ENCODE peak calls at places on chromosomes 1 and 21, in eight cellular contexts. One of them, this sample, is unnamed. For H3K4me1 and H3K36me3, the result is how much of the 10 kb centered on the place peaks cover.

GRCh38 chr21:34284613-34285160 is 79.1 kb upstream of the KCNE2 start:
- DNase-seq in fibroblast of lung: no peak
- DNase-seq in stomach: no peak
- DNase-seq in Peyer's patch: no peak
- DNase-seq in neuronal stem cell: no peak
- DNase-seq in right lobe of liver: no peak
- DNase-seq in hepatocyte: no peak
- DNase-seq in heart right ventricle: no peak
- DNase-seq in this sample: no peak

GRCh38 chr1:53025034-53025777 is 36.8 kb upstream of the PODN start:
- DNase-seq in heart right ventricle: peak
- DNase-seq in stomach: no peak
- DNase-seq in fibroblast of lung: peak
- DNase-seq in hepatocyte: peak
- DNase-seq in right lobe of liver: peak
- DNase-seq in Peyer's patch: no peak
- DNase-seq in neuronal stem cell: no peak
- DNase-seq in this sample: no peak

GRCh38 chr1:30668546-30669327 is 54.6 kb downstream of the MATN1 start:
- DNase-seq in fibroblast of lung: peak
- DNase-seq in hepatocyte: no peak
- DNase-seq in heart right ventricle: no peak
- DNase-seq in neuronal stem cell: no peak
- DNase-seq in Peyer's patch: no peak
- DNase-seq in stomach: no peak
- DNase-seq in right lobe of liver: no peak
- DNase-seq in this sample: no peak

GRCh38 chr1:166675213-166675612 is 164.1 kb upstream of the POGK start:
- DNase-seq in Peyer's patch: no peak
- DNase-seq in neuronal stem cell: no peak
- DNase-seq in right lobe of liver: no peak
- DNase-seq in fibroblast of lung: no peak
- DNase-seq in stomach: no peak
- DNase-seq in heart right ventricle: no peak
- DNase-seq in hepatocyte: no peak
- DNase-seq in this sample: no peak

GRCh38 chr1:1171551-1172340 is 1.9 kb upstream of the TTLL10 start:
- DNase-seq in right lobe of liver: peak
- DNase-seq in heart right ventricle: no peak
- DNase-seq in Peyer's patch: peak
- DNase-seq in stomach: no peak
- DNase-seq in fibroblast of lung: no peak
- DNase-seq in hepatocyte: no peak
- DNase-seq in neuronal stem cell: no peak
- DNase-seq in this sample: no peak

GRCh38 chr1:205444931-205445652 is 10.8 kb downstream of the BLACAT1 start:
- DNase-seq in stomach: peak
- DNase-seq in heart right ventricle: peak
- DNase-seq in hepatocyte: no peak
- DNase-seq in fibroblast of lung: no peak
- DNase-seq in right lobe of liver: no peak
- DNase-seq in neuronal stem cell: peak
- DNase-seq in Peyer's patch: no peak
- DNase-seq in this sample: no peak

GRCh38 chr21:46154155-46154954 is 1.0 kb downstream of the FTCD start:
- DNase-seq in fibroblast of lung: no peak
- DNase-seq in Peyer's patch: no peak
- DNase-seq in hepatocyte: peak
- DNase-seq in neuronal stem cell: no peak
- DNase-seq in heart right ventricle: no peak
- DNase-seq in stomach: peak
- DNase-seq in right lobe of liver: peak
- DNase-seq in this sample: no peak

GRCh38 chr1:188228623-188229022 is 1399.9 kb downstream of the PLA2G4A start:
- DNase-seq in heart right ventricle: no peak
- DNase-seq in stomach: no peak
- DNase-seq in neuronal stem cell: no peak
- DNase-seq in fibroblast of lung: peak
- DNase-seq in Peyer's patch: no peak
- DNase-seq in right lobe of liver: no peak
- DNase-seq in hepatocyte: no peak
- DNase-seq in this sample: no peak

GRCh38 chr1:229420765-229421164 is 13.1 kb downstream of the ACTA1 start:
- DNase-seq in Peyer's patch: no peak
- DNase-seq in right lobe of liver: no peak
- DNase-seq in stomach: no peak
- DNase-seq in hepatocyte: no peak
- DNase-seq in fibroblast of lung: no peak
- DNase-seq in heart right ventricle: no peak
- DNase-seq in neuronal stem cell: no peak
- DNase-seq in this sample: no peak

GRCh38 chr1:161374373-161374772 is 6.7 kb upstream of the CFAP126 start:
- DNase-seq in hepatocyte: no peak
- DNase-seq in stomach: no peak
- DNase-seq in heart right ventricle: no peak
- DNase-seq in Peyer's patch: no peak
- DNase-seq in right lobe of liver: no peak
- DNase-seq in neuronal stem cell: no peak
- DNase-seq in fibroblast of lung: peak
- DNase-seq in this sample: no peak

DNA sequence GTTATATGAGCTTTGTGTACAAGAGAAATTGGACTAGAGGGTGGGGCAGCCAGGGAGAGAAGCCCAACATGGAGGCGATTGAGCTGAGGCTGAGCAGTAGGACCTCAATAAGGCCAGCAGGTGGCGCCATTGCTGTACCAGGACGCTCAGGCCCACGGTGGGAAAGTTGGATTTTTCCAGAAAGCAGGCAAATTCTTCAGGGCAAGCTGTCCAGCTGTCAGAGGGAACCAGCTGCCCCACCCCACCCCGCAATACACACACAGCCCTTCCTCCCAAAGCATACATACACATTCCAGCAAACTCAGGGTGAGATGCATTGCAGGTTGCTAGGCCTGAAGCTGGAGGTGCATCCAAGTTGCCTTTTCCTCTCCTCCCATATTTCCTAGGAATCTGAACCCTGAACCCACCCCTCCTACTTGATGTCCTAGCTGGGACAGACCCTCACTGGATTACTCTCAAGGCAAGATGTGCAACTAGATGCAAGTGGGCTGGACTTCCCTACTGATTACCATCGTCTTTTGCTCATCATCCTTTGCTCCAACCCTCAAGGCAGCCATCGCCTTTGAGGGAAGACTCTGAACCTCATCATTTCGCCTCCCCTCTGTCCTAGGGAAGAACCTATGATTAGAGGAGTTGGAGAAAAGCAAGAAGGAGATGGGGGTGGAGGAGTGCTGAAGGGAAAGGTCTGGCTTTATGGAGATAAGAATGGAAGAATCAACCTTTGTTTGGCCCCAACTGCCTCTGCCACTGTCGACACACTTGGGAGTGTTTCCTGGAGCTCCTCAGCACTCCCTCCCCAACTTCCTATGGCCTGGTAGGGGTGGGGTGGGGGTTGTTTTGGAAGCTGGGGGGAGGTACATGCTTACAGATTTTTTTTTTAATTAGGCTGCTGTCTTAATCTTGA is 25.5 kb downstream of the CD34 start:
- DNase-seq in stomach: peak
- DNase-seq in heart right ventricle: peak
- DNase-seq in fibroblast of lung: peak
- DNase-seq in right lobe of liver: peak
- DNase-seq in hepatocyte: peak
- DNase-seq in neuronal stem cell: peak
- DNase-seq in Peyer's patch: peak
- DNase-seq in this sample: peak
- H3K4me1 ChIP-seq in stomach: under half
- H3K4me1 ChIP-seq in heart right ventricle: half or more
- H3K4me1 ChIP-seq in fibroblast of lung: under half
- H3K4me1 ChIP-seq in right lobe of liver: under half
- H3K4me1 ChIP-seq in hepatocyte: under half
- H3K4me1 ChIP-seq in neuronal stem cell: under half
- H3K4me1 ChIP-seq in Peyer's patch: under half
- H3K4me1 ChIP-seq in this sample: under half

GRCh38 chr21:14871861-14872260 is 192.9 kb downstream of the NRIP1 start:
- DNase-seq in heart right ventricle: no peak
- DNase-seq in neuronal stem cell: no peak
- DNase-seq in right lobe of liver: no peak
- DNase-seq in hepatocyte: no peak
- DNase-seq in Peyer's patch: no peak
- DNase-seq in stomach: no peak
- DNase-seq in fibroblast of lung: no peak
- DNase-seq in this sample: no peak

GRCh38 chr21:14874379-14874778 is 190.4 kb downstream of the NRIP1 start:
- DNase-seq in Peyer's patch: no peak
- DNase-seq in stomach: no peak
- DNase-seq in right lobe of liver: no peak
- DNase-seq in neuronal stem cell: no peak
- DNase-seq in heart right ventricle: no peak
- DNase-seq in fibroblast of lung: no peak
- DNase-seq in hepatocyte: no peak
- DNase-seq in this sample: no peak

GRCh38 chr21:14866859-14867560 is 197.8 kb downstream of the NRIP1 start:
- DNase-seq in Peyer's patch: no peak
- DNase-seq in right lobe of liver: no peak
- DNase-seq in heart right ventricle: no peak
- DNase-seq in fibroblast of lung: no peak
- DNase-seq in hepatocyte: no peak
- DNase-seq in neuronal stem cell: no peak
- DNase-seq in stomach: no peak
- DNase-seq in this sample: no peak

GRCh38 chr21:14869984-14870840 is 194.6 kb downstream of the NRIP1 start:
- DNase-seq in stomach: no peak
- DNase-seq in hepatocyte: no peak
- DNase-seq in right lobe of liver: no peak
- DNase-seq in neuronal stem cell: no peak
- DNase-seq in Peyer's patch: no peak
- DNase-seq in fibroblast of lung: no peak
- DNase-seq in heart right ventricle: no peak
- DNase-seq in this sample: no peak

DNA sequence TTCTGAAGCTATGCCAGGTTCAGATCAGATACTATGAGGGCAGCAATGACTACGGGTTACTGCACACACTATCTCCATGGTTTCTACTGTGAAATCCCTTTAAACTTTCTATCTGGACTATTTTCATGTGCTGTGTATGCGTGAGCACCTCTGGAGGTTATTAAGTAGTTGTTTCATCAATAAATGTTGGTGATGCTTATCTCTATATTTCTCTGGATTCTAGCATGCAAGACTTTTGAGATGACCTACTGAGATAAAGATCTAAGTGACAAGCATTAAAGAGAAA is 194.0 kb downstream of the NRIP1 start:
- DNase-seq in Peyer's patch: no peak
- DNase-seq in hepatocyte: no peak
- DNase-seq in fibroblast of lung: no peak
- DNase-seq in right lobe of liver: no peak
- DNase-seq in stomach: no peak
- DNase-seq in heart right ventricle: no peak
- DNase-seq in neuronal stem cell: no peak
- DNase-seq in this sample: no peak
- H3K4me3 ChIP-seq in Peyer's patch: no peak
- H3K4me3 ChIP-seq in hepatocyte: no peak
- H3K4me3 ChIP-seq in fibroblast of lung: no peak
- H3K4me3 ChIP-seq in right lobe of liver: no peak
- H3K4me3 ChIP-seq in stomach: no peak
- H3K4me3 ChIP-seq in heart right ventricle: no peak
- H3K4me3 ChIP-seq in neuronal stem cell: no peak
- H3K4me3 ChIP-seq in this sample: no peak

DNA sequence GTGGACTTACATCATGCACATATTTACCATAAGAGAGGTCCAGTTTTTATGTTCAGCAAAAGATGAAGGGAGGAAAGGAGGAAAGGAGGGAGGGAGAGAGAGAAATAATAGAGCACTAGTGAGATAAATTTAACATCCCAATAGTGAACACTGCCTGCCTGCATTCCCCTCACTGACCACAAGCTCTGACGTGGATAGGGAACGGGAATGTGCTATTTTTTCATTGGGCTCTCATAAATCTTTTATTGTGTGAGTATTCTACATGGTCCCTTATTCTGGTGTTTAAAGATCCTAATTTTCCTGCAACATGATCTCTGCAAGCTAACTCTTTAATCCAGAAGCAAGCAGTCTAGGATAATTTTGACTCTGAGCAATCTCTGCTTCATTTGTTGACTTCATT is 82.2 kb downstream of the TTC3 start:
- DNase-seq in hepatocyte: no peak
- DNase-seq in heart right ventricle: no peak
- DNase-seq in fibroblast of lung: no peak
- DNase-seq in Peyer's patch: no peak
- DNase-seq in right lobe of liver: no peak
- DNase-seq in neuronal stem cell: no peak
- DNase-seq in stomach: no peak
- DNase-seq in this sample: peak
- H3K36me3 ChIP-seq in hepatocyte: under half
- H3K36me3 ChIP-seq in heart right ventricle: under half
- H3K36me3 ChIP-seq in fibroblast of lung: under half
- H3K36me3 ChIP-seq in Peyer's patch: under half
- H3K36me3 ChIP-seq in right lobe of liver: under half
- H3K36me3 ChIP-seq in neuronal stem cell: under half
- H3K36me3 ChIP-seq in stomach: half or more
- H3K36me3 ChIP-seq in this sample: half or more

GRCh38 chr1:39776886-39777683 is 5.9 kb upstream of the OXCT2 start:
- DNase-seq in stomach: no peak
- DNase-seq in Peyer's patch: no peak
- DNase-seq in neuronal stem cell: no peak
- DNase-seq in hepatocyte: no peak
- DNase-seq in fibroblast of lung: no peak
- DNase-seq in right lobe of liver: peak
- DNase-seq in heart right ventricle: no peak
- DNase-seq in this sample: no peak

GRCh38 chr1:39779821-39780220 is 8.7 kb upstream of the OXCT2 start:
- DNase-seq in heart right ventricle: no peak
- DNase-seq in stomach: no peak
- DNase-seq in right lobe of liver: no peak
- DNase-seq in Peyer's patch: no peak
- DNase-seq in hepatocyte: no peak
- DNase-seq in neuronal stem cell: no peak
- DNase-seq in fibroblast of lung: no peak
- DNase-seq in this sample: no peak

GRCh38 chr1:39776400-39776713 is 5.2 kb upstream of the OXCT2 start:
- DNase-seq in heart right ventricle: no peak
- DNase-seq in neuronal stem cell: no peak
- DNase-seq in right lobe of liver: no peak
- DNase-seq in Peyer's patch: peak
- DNase-seq in fibroblast of lung: no peak
- DNase-seq in hepatocyte: no peak
- DNase-seq in stomach: no peak
- DNase-seq in this sample: no peak

GRCh38 chr1:39781349-39781715 is 7.3 kb downstream of the BMP8B start:
- DNase-seq in Peyer's patch: no peak
- DNase-seq in hepatocyte: no peak
- DNase-seq in neuronal stem cell: no peak
- DNase-seq in right lobe of liver: no peak
- DNase-seq in stomach: no peak
- DNase-seq in fibroblast of lung: no peak
- DNase-seq in heart right ventricle: no peak
- DNase-seq in this sample: no peak

DNA sequence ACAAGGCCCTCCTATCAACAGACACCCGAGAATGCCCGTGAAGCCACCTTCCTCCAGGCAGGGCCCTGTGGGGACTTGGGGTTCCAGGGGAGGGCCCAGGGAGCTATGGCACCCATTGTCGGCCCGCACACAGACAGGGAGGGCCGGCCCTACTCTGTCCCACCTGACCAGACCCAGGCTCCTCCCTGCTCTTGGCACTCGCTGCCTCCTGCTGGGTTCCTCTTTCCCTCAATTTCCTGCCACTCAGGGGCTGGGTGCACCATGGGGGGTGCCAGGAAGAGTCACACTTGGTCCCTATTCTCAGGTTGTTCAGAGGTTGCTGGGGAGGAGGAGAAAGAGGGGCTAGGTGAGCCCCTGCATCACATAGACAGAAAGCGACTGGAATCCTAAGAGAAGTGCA is 8.0 kb upstream of the OXCT2 start:
- DNase-seq in heart right ventricle: no peak
- DNase-seq in right lobe of liver: no peak
- DNase-seq in stomach: no peak
- DNase-seq in Peyer's patch: no peak
- DNase-seq in fibroblast of lung: no peak
- DNase-seq in neuronal stem cell: no peak
- DNase-seq in hepatocyte: no peak
- DNase-seq in this sample: no peak
- H3K4me1 ChIP-seq in heart right ventricle: under half
- H3K4me1 ChIP-seq in right lobe of liver: under half
- H3K4me1 ChIP-seq in stomach: under half
- H3K4me1 ChIP-seq in Peyer's patch: under half
- H3K4me1 ChIP-seq in fibroblast of lung: under half
- H3K4me1 ChIP-seq in neuronal stem cell: under half
- H3K4me1 ChIP-seq in hepatocyte: under half
- H3K4me1 ChIP-seq in this sample: under half

This sample was measured in SJSA1.